ENCODE peak calls at places on chromosome 12, in six cellular contexts. X, Y, R, D, E and L are unnamed samples.
A peak's percentile ranks its signal among the peaks of the same experiment; 100 is the strongest.

GRCh38 chr12:6745751-6746525 is 7.0 kb downstream of the MLF2 start:
- DNase-seq in X (no peak), Y (no peak), R (no peak), D (no peak), E (no peak), L (no peak)

GRCh38 chr12:101940400-101940950 is 63.1 kb downstream of the DRAM1 start:
- DNase-seq in X (no peak), Y (no peak), R (no peak), D (no peak), E (no peak), L (no peak)

GRCh38 chr12:6038160-6038559 is 86.3 kb downstream of the VWF start:
- DNase-seq in X (no peak), Y (no peak), R (no peak), D (no peak), E (peak; percentile 76), L (peak; percentile 84)

GRCh38 chr12:58905422-58905821 is 14.9 kb downstream of the LRIG3 start:
- DNase-seq in X (no peak), Y (no peak), R (no peak), D (no peak), E (no peak), L (no peak)

GRCh38 chr12:107134558-107134957 is 41.2 kb upstream of the CRY1 start:
- DNase-seq in X (no peak), Y (no peak), R (no peak), D (no peak), E (no peak), L (peak; percentile 64)

GRCh38 chr12:119129827-119130434 is 48.8 kb upstream of the HSPB8 start:
- DNase-seq in X (no peak), Y (no peak), R (no peak), D (no peak), E (no peak), L (no peak)

GRCh38 chr12:23941780-23942179 is 7.7 kb downstream of the SOX5 start:
- DNase-seq in X (no peak), Y (no peak), R (no peak), D (no peak), E (no peak), L (no peak)

GRCh38 chr12:56078931-56079728 is 835 bp upstream of the ERBB3 start:
- DNase-seq in X (no peak), Y (peak; percentile 55), R (peak; percentile 66), D (peak; percentile 91), E (peak; percentile 74), L (peak; percentile 96)

GRCh38 chr12:18723752-18724151 is 14.1 kb downstream of the PLCZ1 start:
- DNase-seq in X (no peak), Y (no peak), R (no peak), D (no peak), E (peak; percentile 93), L (no peak)

GRCh38 chr12:3771853-3772252 is 18.9 kb upstream of the CRACR2A start:
- DNase-seq in X (no peak), Y (peak; percentile 30), R (no peak), D (no peak), E (no peak), L (no peak)

GRCh38 chr12:57772429-57773322 is at the start of gene EEF1AKMT3:
- DNase-seq in X (no peak), Y (peak; percentile 36), R (no peak), D (peak; percentile 83), E (peak; percentile 35), L (peak; percentile 63)